ENCODE peak calls at places on chromosomes 12 and 14, in ten cellular contexts. K is ACHN; T is omental fat pad; H is nephron progenitor cell; Q is thoracic aorta; I is CD8-positive, alpha-beta memory T cell; F is mucosa of gallbladder; Y is MV-4-11; P is RWPE2; B is left lung. X is an unnamed sample.

GRCh38 chr12:47746073-47746472 is 12.6 kb downstream of the RAPGEF3 start:
- DNase-seq in K (no peak), T (no peak), H (no peak), Q (no peak), I (no peak), F (no peak), Y (no peak), P (no peak), B (no peak), X (no peak)

GRCh38 chr12:121441555-121441954 is 41.6 kb downstream of the RNF34 start:
- DNase-seq in K (no peak), T (no peak), H (no peak), Q (no peak), I (no peak), F (no peak), Y (no peak), P (no peak), B (no peak), X (peak)

GRCh38 chr12:92927436-92928116 is 1.5 kb downstream of the EEA1 start:
- DNase-seq in K (peak), T (no peak), H (no peak), Q (no peak), I (no peak), F (no peak), Y (no peak), P (no peak), B (no peak), X (no peak)

GRCh38 chr12:29739279-29739991 is 44.3 kb downstream of the TMTC1 start:
- DNase-seq in K (no peak), T (no peak), H (no peak), Q (no peak), I (no peak), F (no peak), Y (no peak), P (no peak), B (no peak), X (no peak)

GRCh38 chr14:61678966-61679365 is 16.3 kb upstream of the HIF1A start:
- DNase-seq in K (no peak), T (no peak), H (peak), Q (no peak), I (no peak), F (no peak), Y (no peak), P (no peak), B (no peak), X (no peak)

GRCh38 chr12:55842681-55843429 is at the start of gene MMP19:
- DNase-seq in K (peak), T (peak), H (no peak), Q (no peak), I (no peak), F (no peak), Y (peak), P (no peak), B (no peak), X (no peak)

GRCh38 chr12:4027412-4027811 is 154.2 kb upstream of the PARP11 start:
- DNase-seq in K (peak), T (no peak), H (no peak), Q (no peak), I (peak), F (no peak), Y (no peak), P (no peak), B (no peak), X (no peak)

GRCh38 chr12:92553389-92553788 is 149.4 kb upstream of the PLEKHG7 start:
- DNase-seq in K (no peak), T (no peak), H (no peak), Q (no peak), I (no peak), F (peak), Y (no peak), P (peak), B (no peak), X (peak)

GRCh38 chr12:29782821-29783772 is 645 bp downstream of the TMTC1 start:
- DNase-seq in K (no peak), T (peak), H (peak), Q (no peak), I (no peak), F (peak), Y (no peak), P (peak), B (peak), X (peak)

GRCh38 chr14:88551094-88551870 is 3.5 kb downstream of the PTPN21 start:
- DNase-seq in K (peak), T (no peak), H (peak), Q (no peak), I (no peak), F (peak), Y (no peak), P (peak), B (peak), X (peak)

GRCh38 chr12:124745891-124746570 is 117.6 kb downstream of the SCARB1 start:
- DNase-seq in K (peak), T (peak), H (peak), Q (peak), I (no peak), F (peak), Y (peak), P (peak), B (peak), X (peak)

GRCh38 chr12:4908694-4909396 is 860 bp upstream of the KCNA1 start:
- DNase-seq in K (no peak), T (no peak), H (peak), Q (no peak), I (no peak), F (no peak), Y (no peak), P (no peak), B (no peak), X (no peak)

GRCh38 chr12:104750061-104750460 is 208.0 kb downstream of the SLC41A2 start:
- DNase-seq in K (no peak), T (no peak), H (no peak), Q (no peak), I (no peak), F (peak), Y (peak), P (no peak), B (no peak), X (no peak)

GRCh38 chr12:120363274-120363855 is 5.6 kb downstream of the MSI1 start:
- DNase-seq in K (no peak), T (no peak), H (no peak), Q (no peak), I (no peak), F (no peak), Y (no peak), P (no peak), B (no peak), X (no peak)

GRCh38 chr12:40953076-40953475 is 235.0 kb upstream of the PDZRN4 start:
- DNase-seq in K (no peak), T (no peak), H (no peak), Q (no peak), I (no peak), F (no peak), Y (no peak), P (no peak), B (no peak), X (no peak)

GRCh38 chr14:73776194-73776537 is 62.0 kb upstream of the PNMA1 start:
- DNase-seq in K (no peak), T (no peak), H (no peak), Q (no peak), I (no peak), F (no peak), Y (no peak), P (no peak), B (no peak), X (no peak)

GRCh38 chr14:93006484-93007128 is 83.7 kb downstream of the CHGA start:
- DNase-seq in K (peak), T (no peak), H (no peak), Q (no peak), I (no peak), F (no peak), Y (no peak), P (no peak), B (peak), X (no peak)

GRCh38 chr14:54487771-54488170 is 1.0 kb downstream of the GMFB start:
- DNase-seq in K (peak), T (no peak), H (no peak), Q (no peak), I (no peak), F (no peak), Y (no peak), P (no peak), B (no peak), X (no peak)

GRCh38 chr12:124904306-124905098 is 9.9 kb downstream of the UBC start:
- DNase-seq in K (peak), T (peak), H (peak), Q (peak), I (no peak), F (peak), Y (peak), P (peak), B (peak), X (peak)

GRCh38 chr14:33280646-33281045 is 342.0 kb downstream of the NPAS3 start:
- DNase-seq in K (no peak), T (no peak), H (no peak), Q (no peak), I (no peak), F (no peak), Y (no peak), P (no peak), B (no peak), X (no peak)

GRCh38 chr12:116336542-116337065 is 59.1 kb upstream of the MED13L start:
- DNase-seq in K (no peak), T (no peak), H (no peak), Q (no peak), I (no peak), F (no peak), Y (peak), P (no peak), B (no peak), X (peak)

GRCh38 chr12:16063728-16064127 is 152.6 kb downstream of the DERA start:
- DNase-seq in K (peak), T (no peak), H (no peak), Q (no peak), I (no peak), F (no peak), Y (no peak), P (no peak), B (no peak), X (no peak)

GRCh38 chr14:40119321-40119720 is 687.1 kb upstream of the FBXO33 start:
- DNase-seq in K (no peak), T (no peak), H (no peak), Q (no peak), I (no peak), F (no peak), Y (no peak), P (no peak), B (no peak), X (no peak)

GRCh38 chr12:26523708-26524150 is 309.3 kb downstream of the ITPR2 start:
- DNase-seq in K (no peak), T (peak), H (no peak), Q (peak), I (no peak), F (peak), Y (peak), P (peak), B (peak), X (peak)

GRCh38 chr12:12474931-12475485 is 87.7 kb downstream of the DUSP16 start:
- DNase-seq in K (no peak), T (no peak), H (no peak), Q (no peak), I (peak), F (no peak), Y (peak), P (no peak), B (no peak), X (no peak)

GRCh38 chr14:73058923-73059311 is 583 bp downstream of the RBM25 start:
- DNase-seq in K (peak), T (no peak), H (peak), Q (peak), I (no peak), F (peak), Y (peak), P (no peak), B (no peak), X (no peak)

GRCh38 chr12:68348419-68348818 is 16.3 kb upstream of the MDM1 start:
- DNase-seq in K (no peak), T (no peak), H (no peak), Q (no peak), I (no peak), F (no peak), Y (no peak), P (no peak), B (no peak), X (no peak)

GRCh38 chr12:11837318-11837934 is 188.0 kb downstream of the ETV6 start:
- DNase-seq in K (no peak), T (no peak), H (no peak), Q (no peak), I (no peak), F (no peak), Y (no peak), P (no peak), B (no peak), X (no peak)

GRCh38 chr12:116060765-116061164 is 216.7 kb downstream of the MED13L start:
- DNase-seq in K (peak), T (no peak), H (no peak), Q (no peak), I (no peak), F (no peak), Y (peak), P (no peak), B (no peak), X (no peak)

GRCh38 chr14:104941508-104942365 is 17.1 kb downstream of the PLD4 start:
- DNase-seq in K (no peak), T (no peak), H (no peak), Q (no peak), I (no peak), F (no peak), Y (no peak), P (peak), B (no peak), X (no peak)

GRCh38 chr12:8466171-8466692 is 10.5 kb downstream of the CLEC6A start:
- DNase-seq in K (no peak), T (no peak), H (no peak), Q (no peak), I (no peak), F (no peak), Y (peak), P (no peak), B (no peak), X (no peak)

X was measured in stomach.